ENCODE peak calls at places on chromosomes 2 and 18, in nine cellular contexts. J, N, M, H, R, I, L, U and B are unnamed samples.

GRCh38 chr18:32998285-32998684 is 225.5 kb upstream of the KLHL14 start:
- DNase-seq in H (no peak), I (no peak), M (no peak), L (no peak), U (no peak), R (no peak), J (no peak), N (no peak), B (no peak)

GRCh38 chr2:66537001-66537400 is 102.1 kb downstream of the MEIS1 start:
- DNase-seq in M (no peak), J (no peak), I (no peak), L (no peak), H (no peak), R (peak; percentile 38), N (peak; percentile 18), U (no peak), B (no peak)

GRCh38 chr18:63648241-63648640 is 4.2 kb upstream of the SERPINB4 start:
- DNase-seq in I (peak; percentile 22), M (peak; percentile 58), U (no peak), R (no peak), H (no peak), L (no peak), N (no peak), J (peak; percentile 15), B (peak; percentile 8)

GRCh38 chr2:148565272-148565894 is 79.2 kb upstream of the EPC2 start:
- DNase-seq in I (no peak), J (no peak), H (no peak), N (no peak), M (no peak), L (no peak), R (no peak), U (no peak), B (peak; percentile 17)

GRCh38 chr2:179344970-179345369 is 80.3 kb upstream of the SESTD1 start:
- DNase-seq in U (no peak), I (no peak), M (peak; percentile 22), R (no peak), H (no peak), J (no peak), L (no peak), N (no peak), B (no peak)

GRCh38 chr18:58213445-58213844 is 169.4 kb downstream of the NEDD4L start:
- DNase-seq in U (no peak), L (no peak), I (peak; percentile 81), R (peak; percentile 88), H (no peak), N (no peak), J (peak; percentile 96), M (peak; percentile 93), B (peak; percentile 61)

GRCh38 chr2:25814681-25815080 is 63.6 kb downstream of the ASXL2 start:
- DNase-seq in N (no peak), U (no peak), L (no peak), J (peak; percentile 26), M (peak; percentile 82), R (no peak), H (no peak), I (no peak), B (no peak)

GRCh38 chr18:57301573-57302230 is 50.7 kb upstream of the ST8SIA3 start:
- DNase-seq in I (no peak), H (no peak), L (no peak), U (no peak), N (no peak), M (no peak), R (no peak), J (no peak), B (no peak)

GRCh38 chr2:174599310-174599941 is 1.8 kb upstream of the WIPF1 start:
- DNase-seq in M (no peak), L (no peak), I (no peak), J (no peak), H (no peak), U (no peak), R (no peak), N (no peak), B (no peak)

GRCh38 chr2:60872510-60872928 is 8.9 kb upstream of the REL start:
- DNase-seq in M (peak; percentile 34), R (no peak), N (no peak), L (no peak), H (no peak), I (no peak), U (no peak), J (no peak), B (no peak)

GRCh38 chr18:12043811-12044210 is 49.8 kb upstream of the ANKRD62 start:
- DNase-seq in R (no peak), L (no peak), N (no peak), U (no peak), M (no peak), H (no peak), J (no peak), I (no peak), B (no peak)

GRCh38 chr2:182649316-182649715 is 66.7 kb upstream of the DNAJC10 start:
- DNase-seq in R (peak; percentile 39), U (no peak), I (peak; percentile 27), M (peak; percentile 29), N (peak; percentile 23), H (no peak), J (peak; percentile 24), L (no peak), B (peak; percentile 71)

GRCh38 chr2:226413498-226414130 is 386.0 kb downstream of the IRS1 start:
- DNase-seq in R (no peak), J (no peak), N (no peak), H (no peak), I (no peak), U (no peak), M (no peak), L (no peak), B (no peak)

GRCh38 chr2:118529931-118530330 is 317.5 kb downstream of the EN1 start:
- DNase-seq in I (no peak), M (no peak), L (no peak), H (no peak), R (no peak), U (no peak), J (no peak), N (no peak), B (no peak)

GRCh38 chr18:62715439-62715792 is at the start of gene PHLPP1:
- DNase-seq in M (no peak), U (no peak), N (no peak), L (no peak), H (no peak), I (no peak), J (no peak), R (no peak), B (no peak)

GRCh38 chr18:36114738-36115137 is 14.4 kb downstream of the SLC39A6 start:
- DNase-seq in R (no peak), U (no peak), L (no peak), N (no peak), M (no peak), I (no peak), J (no peak), H (no peak), B (no peak)
- TF ChIP-seq CTCF in R (no peak), U (no peak), L (no peak), N (no peak), M (no peak), I (no peak), J (no peak), H (no peak), B (no peak)

DNA sequence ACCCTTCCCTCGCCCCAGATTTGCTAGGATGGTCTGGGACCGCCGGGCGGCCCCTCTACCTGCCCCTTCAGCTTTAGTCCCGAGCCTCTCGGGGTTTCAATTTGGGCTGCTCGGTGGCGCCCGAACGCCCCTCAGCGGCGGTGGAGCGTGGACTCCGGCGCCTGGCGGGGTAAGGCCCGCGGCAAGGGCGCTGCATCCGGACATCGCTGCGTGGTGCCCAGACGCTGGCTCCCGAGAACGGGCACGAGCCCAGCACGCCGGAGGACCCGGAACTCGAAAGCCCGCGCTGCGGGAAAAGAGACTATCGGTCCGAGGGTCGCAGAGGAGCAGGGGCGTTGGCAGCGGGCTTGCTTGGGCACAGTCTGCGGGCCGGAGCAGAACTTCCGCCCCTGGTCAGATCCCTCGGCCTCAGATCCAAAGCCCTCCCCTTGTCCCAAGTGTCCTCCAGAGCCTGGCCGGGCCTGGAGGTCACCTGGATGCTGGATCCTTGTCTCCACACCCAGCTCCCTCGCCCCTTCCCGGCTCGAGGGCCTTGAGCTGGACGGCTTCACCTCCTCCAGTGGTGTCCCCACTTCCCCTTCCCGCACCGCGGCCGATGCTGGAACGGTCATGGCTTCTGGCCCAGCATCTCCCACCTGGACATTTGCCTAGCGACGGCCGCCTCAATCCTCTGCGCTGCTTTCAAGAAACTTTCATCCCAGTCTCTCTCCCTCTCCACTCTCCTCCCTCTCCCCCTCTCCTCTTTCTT is 2.9 kb upstream of the OTX1 start:
- DNase-seq in I (no peak), M (peak; percentile 10), H (no peak), L (no peak), R (no peak), U (peak; percentile 57), J (no peak), N (no peak), B (no peak)
- H3K4me3 ChIP-seq in I (peak overlapping the region; percentile 24), M (peak overlapping the region; percentile 68), H (peak overlapping the region; percentile 48), L (peak overlapping the region; percentile 90), R (no peak overlapping the region), U (no peak overlapping the region), J (peak overlapping the region; percentile 41), N (no peak overlapping the region), B (no peak overlapping the region)

DNA sequence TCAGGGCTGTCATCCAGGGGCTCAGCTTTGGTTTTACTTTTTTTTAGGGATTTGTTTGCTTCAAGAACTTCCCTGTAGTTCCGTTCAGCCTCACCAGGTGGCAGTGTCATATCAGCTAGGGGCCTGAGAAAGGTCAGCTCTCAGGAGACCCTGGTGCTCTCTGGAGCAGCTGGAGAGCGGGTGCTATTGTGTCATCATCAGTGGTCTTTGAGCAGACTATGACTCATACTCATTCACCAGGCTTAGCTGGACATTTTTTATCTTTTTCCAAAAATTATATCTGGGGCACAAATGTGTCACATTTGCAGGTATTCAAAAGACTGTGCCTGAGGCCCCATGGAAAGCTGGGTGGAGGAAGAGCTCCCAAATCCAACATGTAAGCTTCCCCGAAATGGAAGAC is 24.4 kb downstream of the ZNF892 start:
- DNase-seq in U (peak; percentile 53), J (peak; percentile 46), N (no peak), R (peak; percentile 78), L (no peak), M (peak; percentile 74), H (peak; percentile 17), I (peak; percentile 44), B (peak; percentile 78)
- TF ChIP-seq CTCF in U (peak; percentile 88), J (peak; percentile 79), N (peak; percentile 60), R (peak; percentile 84), L (peak; percentile 91), M (peak; percentile 91), H (peak; percentile 70), I (peak; percentile 88), B (peak; percentile 89)

GRCh38 chr2:84969511-84970265 is 1.3 kb upstream of the KCMF1 start:
- DNase-seq in M (peak; percentile 32), N (no peak), U (no peak), L (no peak), I (no peak), H (no peak), R (peak; percentile 52), J (peak; percentile 50), B (peak; percentile 38)

GRCh38 chr2:84970266-84970955 is 550 bp upstream of the KCMF1 start:
- DNase-seq in L (no peak), U (peak; percentile 85), I (no peak), R (peak; percentile 58), M (peak; percentile 32), J (peak; percentile 37), N (peak; percentile 59), H (peak; percentile 64), B (peak; percentile 43)

GRCh38 chr2:84971799-84972790 is 1.1 kb downstream of the KCMF1 start:
- DNase-seq in U (peak; percentile 74), H (peak; percentile 52), N (peak; percentile 42), M (peak; percentile 48), L (no peak), R (peak; percentile 31), I (no peak), J (no peak), B (peak; percentile 37)

GRCh38 chr2:84965827-84966226 is 5.1 kb upstream of the KCMF1 start:
- DNase-seq in U (no peak), L (no peak), H (no peak), J (no peak), N (no peak), M (no peak), R (no peak), I (no peak), B (no peak)

GRCh38 chr2:84970956-84971798 is at the start of gene KCMF1:
- DNase-seq in H (peak; percentile 84), J (peak; percentile 44), N (peak; percentile 87), U (peak; percentile 92), I (no peak), M (peak; percentile 48), R (peak; percentile 68), L (no peak), B (peak; percentile 65)
- H3K4me3 ChIP-seq in H (peak within 1 kb of the TSS; percentile 75), J (peak within 1 kb of the TSS; percentile 81), N (peak within 1 kb of the TSS; percentile 93), U (peak within 1 kb of the TSS; percentile 90), I (peak within 1 kb of the TSS; percentile 80), M (peak within 1 kb of the TSS; percentile 67), R (peak within 1 kb of the TSS; percentile 79), L (peak within 1 kb of the TSS; percentile 97), B (peak within 1 kb of the TSS; percentile 82)